ENCODE peak calls at places on chromosomes 1 and 21, in seven cellular contexts. S is progenitor cell of endocrine pancreas; Z is neural crest cell; O is mucosa of descending colon; R is CD8-positive, alpha-beta T cell; N is spleen; F is A549. Y is an unnamed sample.

GRCh38 chr21:14874379-14874778 is 190.4 kb downstream of the NRIP1 start:
- DNase-seq in O (no peak), R (no peak), Z (no peak), S (no peak), N (no peak), F (no peak), Y (no peak)

GRCh38 chr1:25614466-25615171 is 2.0 kb upstream of the MAN1C1 start:
- DNase-seq in N (no peak), O (no peak), R (no peak), Z (no peak), S (no peak), F (no peak), Y (no peak)

GRCh38 chr21:25296239-25296638 is 311.0 kb downstream of the MRPL39 start:
- DNase-seq in F (no peak), Z (no peak), S (no peak), O (no peak), R (no peak), N (no peak), Y (no peak)

GRCh38 chr1:78667939-78668338 is 18.3 kb downstream of the IFI44 start:
- DNase-seq in R (no peak), Z (no peak), S (no peak), F (no peak), O (no peak), N (no peak), Y (no peak)

GRCh38 chr1:115457295-115457694 is 119.2 kb upstream of the NGF start:
- DNase-seq in F (no peak), Z (no peak), N (no peak), S (no peak), O (no peak), R (no peak), Y (no peak)

GRCh38 chr1:95850165-95850649 is 616.2 kb downstream of the RWDD3 start:
- DNase-seq in Z (no peak), F (no peak), N (no peak), S (no peak), O (no peak), R (no peak), Y (no peak)

GRCh38 chr1:28604411-28604810 is 12.3 kb downstream of the RAB42 start:
- DNase-seq in Z (no peak), F (no peak), R (no peak), N (no peak), S (no peak), O (no peak), Y (no peak)

GRCh38 chr1:29945426-29945825 is 709.1 kb downstream of the PTPRU start:
- DNase-seq in Z (no peak), R (no peak), N (no peak), O (no peak), F (no peak), S (no peak), Y (no peak)

GRCh38 chr1:113653741-113654140 is 105.5 kb downstream of the PHTF1 start:
- DNase-seq in S (no peak), Z (no peak), O (no peak), N (no peak), F (no peak), R (no peak), Y (no peak)

GRCh38 chr1:173478099-173478555 is 992 bp downstream of the PRDX6 start:
- DNase-seq in Z (no peak), O (no peak), R (no peak), N (no peak), F (peak), S (no peak), Y (no peak)

DNA sequence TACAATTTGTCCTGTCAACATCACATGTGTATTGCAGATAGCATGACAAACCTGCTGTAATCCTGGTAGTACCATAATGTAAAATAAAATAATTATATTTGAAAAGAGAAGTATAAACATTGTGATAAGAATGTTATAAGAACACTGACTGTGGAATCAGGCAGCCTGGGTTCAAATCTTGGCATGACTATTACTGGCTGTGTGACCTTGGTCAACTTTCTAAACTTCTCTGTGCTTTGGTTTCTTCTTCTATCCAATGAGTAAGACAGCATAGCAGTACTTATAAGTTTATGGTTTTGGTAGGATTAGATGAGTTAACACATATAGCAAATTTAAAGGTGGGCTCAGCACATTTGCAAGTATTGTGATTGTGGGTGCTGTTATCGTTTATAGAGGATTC is 147.1 kb downstream of the NOS1AP start:
- DNase-seq in F (no peak), Z (no peak), R (no peak), S (no peak), N (no peak), O (no peak), Y (no peak)
- TF ChIP-seq CTCF in F (no peak), Z (no peak), R (no peak), S (no peak), N (no peak), O (no peak), Y (no peak)

DNA sequence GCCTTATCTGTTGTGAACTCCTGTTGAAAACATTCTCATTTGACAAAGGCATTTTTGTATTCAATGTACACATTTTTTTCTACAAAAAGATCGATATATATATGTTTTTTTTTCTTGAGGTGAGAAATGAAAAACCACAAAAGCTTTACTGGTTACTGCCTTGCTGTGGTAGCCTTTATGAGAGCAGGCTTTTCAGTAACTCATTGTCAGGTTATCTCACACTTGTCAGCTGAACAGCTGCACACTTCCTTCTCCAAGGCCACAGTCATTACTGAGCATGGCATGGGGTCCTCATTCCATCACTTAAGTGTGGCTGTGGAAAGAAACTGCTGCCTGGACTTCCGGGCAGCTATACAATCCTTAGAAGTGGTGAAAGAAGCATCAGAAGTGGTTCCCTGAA is 169.3 kb upstream of the ZP4 start:
- DNase-seq in Z (no peak), S (no peak), N (no peak), O (no peak), R (no peak), F (no peak), Y (no peak)
- TF ChIP-seq CTCF in Z (no peak), S (no peak), N (no peak), O (no peak), R (no peak), F (no peak), Y (no peak)

GRCh38 chr1:222096476-222096772 is 354.5 kb upstream of the DUSP10 start:
- DNase-seq in R (no peak), F (no peak), S (no peak), Z (no peak), N (no peak), O (no peak), Y (no peak)
- TF ChIP-seq CTCF in R (no peak), F (no peak), S (no peak), Z (peak), N (no peak), O (no peak), Y (no peak)

DNA sequence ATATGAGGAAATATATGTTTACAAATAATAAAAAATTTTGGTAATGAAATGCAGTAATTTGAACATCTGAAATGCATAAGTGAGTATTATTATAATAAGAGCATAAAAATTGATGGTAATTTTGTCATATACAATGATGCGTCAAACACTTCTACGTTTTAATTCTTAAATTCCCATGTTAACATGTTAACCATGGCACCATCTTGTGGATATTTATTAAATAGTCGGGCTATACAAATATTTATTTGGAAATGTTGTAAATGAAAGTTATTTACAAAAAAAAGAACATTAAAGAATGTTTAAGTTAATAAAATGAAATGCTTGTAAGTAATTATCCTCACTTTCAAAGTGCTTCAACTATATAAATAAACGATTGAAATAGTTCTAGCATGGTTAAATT is 57.2 kb upstream of the C1orf185 start:
- DNase-seq in N (no peak), O (no peak), F (no peak), Z (no peak), S (no peak), R (no peak), Y (no peak)
- TF ChIP-seq CTCF in N (no peak), O (no peak), F (peak), Z (peak), S (no peak), R (no peak), Y (peak)

DNA sequence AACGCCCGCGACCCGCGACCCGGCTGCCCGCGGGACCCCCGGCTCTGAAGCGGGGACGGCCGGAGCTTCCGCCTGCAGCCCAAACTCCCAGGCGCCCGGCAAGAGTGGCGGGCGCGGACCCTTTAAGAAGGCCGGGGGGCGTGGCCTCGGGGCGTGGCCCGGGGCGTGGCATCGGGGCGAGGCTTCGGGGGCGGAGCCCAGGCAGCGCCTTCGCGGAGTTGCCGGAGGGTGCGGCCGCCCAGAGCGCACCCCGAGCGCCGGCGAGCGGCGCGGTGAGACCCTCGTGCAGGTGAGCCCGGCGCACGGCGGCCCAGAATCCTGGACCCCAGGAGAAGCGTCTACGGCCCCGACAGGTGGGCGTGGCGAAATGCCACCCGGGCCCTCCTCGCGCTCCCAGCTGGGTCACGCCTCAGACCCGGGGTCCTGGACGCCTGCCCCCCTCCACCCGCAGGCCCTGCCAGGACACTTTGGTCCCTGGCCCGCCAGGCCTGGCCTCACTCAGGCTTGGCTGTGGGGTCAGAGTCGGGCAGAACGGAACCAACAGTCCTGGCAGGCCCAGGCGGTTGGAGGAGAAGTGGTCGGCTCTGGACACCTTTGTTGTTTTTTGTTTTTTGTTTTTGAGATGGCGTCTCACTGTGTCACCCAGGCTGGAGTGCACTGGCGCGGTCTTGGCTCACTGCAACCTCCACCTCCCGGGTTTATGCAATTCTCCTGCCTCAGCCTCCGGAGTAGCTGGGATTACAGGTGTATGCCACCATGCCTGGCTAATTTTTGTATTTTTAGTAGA is 14.4 kb downstream of the RNF223 start:
- DNase-seq in N (peak), Z (peak), S (peak), O (peak), R (peak), F (peak), Y (peak)
- TF ChIP-seq CTCF in N (no peak), Z (no peak), S (no peak), O (no peak), R (no peak), F (no peak), Y (no peak)

Y was measured in GM10248.